ENCODE peak calls at places on chromosomes 7 and 10, in eight cellular contexts. K is CD4-positive, alpha-beta T cell; Y is upper lobe of left lung; T is activated CD8-positive, alpha-beta T cell treated with anti-CD3 and anti-CD28 coated beads for 36 hours; H is astrocyte of the hippocampus; J is NCI-H2029 treated with DMSO at 0.1 percent for 48 hours; Z is activated naive CD8-positive, alpha-beta T cell treated with anti-CD3 and anti-CD28 coated beads for 36 hours; X is activated CD4-positive, alpha-beta memory T cell treated with anti-CD3 and anti-CD28 coated beads for 36 hours. E is an unnamed sample.

GRCh38 chr7:42262907-42263466 is 26.0 kb upstream of the GLI3 start:
- DNase-seq in K (no peak), Y (peak; percentile 40), T (no peak), H (peak; percentile 92), J (no peak), Z (no peak), X (no peak), E (peak; percentile 62)

GRCh38 chr7:38518516-38518915 is 112.7 kb downstream of the AMPH start:
- DNase-seq in K (no peak), Y (no peak), T (no peak), H (no peak), J (no peak), Z (no peak), X (no peak), E (no peak)

GRCh38 chr7:56033671-56034432 is 17.4 kb downstream of the PSPH start:
- DNase-seq in K (peak; percentile 66), Y (peak; percentile 68), T (peak; percentile 71), H (peak; percentile 81), J (peak; percentile 69), Z (peak; percentile 74), X (peak; percentile 72), E (peak; percentile 63)

GRCh38 chr7:96546426-96546825 is 163.2 kb downstream of the SEM1 start:
- DNase-seq in K (no peak), Y (no peak), T (no peak), H (no peak), J (no peak), Z (no peak), X (no peak), E (no peak)

GRCh38 chr10:23467024-23467423 is 28.1 kb downstream of the OTUD1 start:
- DNase-seq in K (no peak), Y (no peak), T (no peak), H (no peak), J (no peak), Z (no peak), X (no peak), E (no peak)

GRCh38 chr10:99534939-99535763 is 2.4 kb downstream of the NKX2-3 start:
- DNase-seq in K (no peak), Y (no peak), T (peak; percentile 33), H (peak; percentile 64), J (no peak), Z (no peak), X (peak; percentile 34), E (no peak)

GRCh38 chr7:129469930-129470329 is 32.4 kb upstream of the SMKR1 start:
- DNase-seq in K (no peak), Y (no peak), T (no peak), H (no peak), J (no peak), Z (no peak), X (no peak), E (no peak)

GRCh38 chr10:73906524-73907447 is 4.1 kb upstream of the PLAU start:
- DNase-seq in K (no peak), Y (peak; percentile 57), T (no peak), H (peak; percentile 98), J (no peak), Z (no peak), X (no peak), E (peak; percentile 96)

GRCh38 chr7:151271699-151272355 is 23.3 kb upstream of the SMARCD3 start:
- DNase-seq in K (no peak), Y (peak; percentile 80), T (no peak), H (no peak), J (no peak), Z (no peak), X (no peak), E (peak; percentile 71)

GRCh38 chr7:158374586-158374985 is 213.0 kb downstream of the PTPRN2 start:
- DNase-seq in K (no peak), Y (no peak), T (no peak), H (no peak), J (no peak), Z (no peak), X (no peak), E (no peak)

GRCh38 chr7:78472519-78472918 is 673.9 kb downstream of the PHTF2 start:
- DNase-seq in K (no peak), Y (no peak), T (no peak), H (peak; percentile 42), J (no peak), Z (no peak), X (no peak), E (peak; percentile 91)

GRCh38 chr10:51422311-51423120 is 276.9 kb downstream of the CSTF2T start:
- DNase-seq in K (no peak), Y (peak; percentile 24), T (peak; percentile 48), H (peak; percentile 76), J (no peak), Z (peak; percentile 1), X (peak; percentile 37), E (peak; percentile 39)

GRCh38 chr10:69757553-69758309 is 44.0 kb upstream of the COL13A1 start:
- DNase-seq in K (no peak), Y (no peak), T (no peak), H (peak; percentile 68), J (peak; percentile 19), Z (no peak), X (no peak), E (peak; percentile 63)

E was measured in renal cortical epithelial cell.